ENCODE peak calls at places on chromosomes 4 and X, in five cellular contexts. Z is foreskin fibroblast, W is fibroblast of the aortic adventitia, X is AG09309, K is fibroblast of pulmonary artery. H is an unnamed sample.

GRCh38 chrX:121987163-121987562 is 939.8 kb downstream of the GLUD2 start:
- DNase-seq in X (peak), Z (peak), W (peak), K (peak), H (no peak)

GRCh38 chrX:124393238-124393637 is 46.9 kb downstream of the SH2D1A start:
- DNase-seq in X (no peak), Z (no peak), W (no peak), K (no peak), H (no peak)

GRCh38 chr4:15702941-15703403 is at the start of gene BST1:
- DNase-seq in X (no peak), K (peak), Z (peak), W (peak), H (no peak)

GRCh38 chrX:13647709-13648212 is 5.2 kb upstream of the TCEANC start:
- DNase-seq in X (no peak), Z (peak), W (peak), K (peak), H (no peak)

GRCh38 chr4:172007889-172008288 is 194.7 kb downstream of the GALNTL6 start:
- DNase-seq in K (no peak), W (no peak), Z (no peak), X (no peak), H (no peak)

GRCh38 chrX:12894074-12894691 is 12.2 kb upstream of the TLR8 start:
- DNase-seq in W (peak), Z (peak), K (peak), X (no peak), H (no peak)

GRCh38 chrX:16640823-16641222 is 9.1 kb upstream of the S100G start:
- DNase-seq in K (no peak), X (no peak), W (no peak), Z (no peak), H (no peak)

GRCh38 chr4:47531241-47531953 is 46.3 kb downstream of the ATP10D start:
- DNase-seq in K (peak), X (no peak), Z (peak), W (peak), H (peak)

GRCh38 chrX:40966204-40966820 is 118.9 kb upstream of the USP9X start:
- DNase-seq in W (peak), K (no peak), Z (no peak), X (no peak), H (no peak)

GRCh38 chrX:122866527-122866926 is 317.6 kb upstream of the GRIA3 start:
- DNase-seq in X (peak), K (peak), Z (peak), W (peak), H (no peak)

GRCh38 chrX:152641996-152642395 is 4.3 kb downstream of the GABRQ start:
- DNase-seq in X (no peak), K (peak), W (peak), Z (peak), H (no peak)

DNA sequence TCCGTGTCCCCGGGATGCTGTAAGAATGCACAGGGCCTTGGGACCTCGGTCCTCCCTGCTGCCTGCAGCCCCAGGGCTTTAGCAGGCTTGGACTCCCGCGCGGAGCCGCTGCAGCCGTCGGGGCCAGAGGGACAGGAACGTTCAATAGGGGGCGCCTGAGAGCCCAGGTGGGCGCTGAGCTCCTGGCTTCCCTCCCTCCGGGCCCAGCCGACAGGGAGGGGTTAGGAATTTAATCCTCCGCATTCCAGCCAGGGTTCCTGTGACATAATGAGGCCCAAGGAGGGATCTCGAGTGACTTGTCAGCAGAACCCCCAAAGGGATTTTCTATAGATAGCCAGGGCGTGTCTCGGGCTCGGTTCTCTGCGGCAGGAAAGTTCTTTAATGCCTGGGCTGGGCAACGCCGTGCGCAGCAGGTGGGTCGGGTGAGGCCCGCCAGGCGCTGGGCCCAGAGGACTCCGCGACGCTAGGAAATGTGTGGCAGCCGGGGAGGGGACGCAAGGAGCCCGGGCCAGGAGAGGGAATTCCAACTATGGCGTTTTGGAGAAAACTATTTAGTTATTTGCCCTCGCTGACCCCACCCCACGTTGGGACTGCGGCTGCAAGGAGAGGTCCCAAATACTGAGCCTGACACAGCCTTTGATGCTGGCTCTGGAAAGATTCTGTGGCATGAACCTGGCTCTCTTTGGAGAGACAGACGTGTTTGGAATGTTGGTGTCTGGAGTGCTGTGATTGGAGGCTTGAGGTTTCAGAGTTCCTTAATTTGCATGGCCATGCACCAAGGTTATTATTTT is 285.2 kb upstream of the GATB start:
- DNase-seq in Z (peak), X (no peak), K (peak), W (no peak), H (no peak)
- TF ChIP-seq CTCF in Z (peak), X (peak), K (peak), W (peak), H (peak)

GRCh38 chr4:169909897-169910296 is 116.3 kb downstream of the MFAP3L start:
- DNase-seq in X (no peak), K (no peak), W (no peak), Z (no peak), H (no peak)

GRCh38 chr4:169914871-169915270 is 111.3 kb downstream of the MFAP3L start:
- DNase-seq in Z (no peak), K (no peak), W (no peak), X (no peak), H (no peak)

GRCh38 chr4:169912996-169913395 is 113.2 kb downstream of the MFAP3L start:
- DNase-seq in W (no peak), Z (no peak), X (no peak), K (no peak), H (no peak)

GRCh38 chr4:169921237-169921636 is 105.0 kb downstream of the MFAP3L start:
- DNase-seq in K (no peak), X (no peak), W (no peak), Z (no peak), H (no peak)

GRCh38 chr4:169915545-169915944 is 110.7 kb downstream of the MFAP3L start:
- DNase-seq in K (no peak), Z (no peak), X (no peak), W (no peak), H (no peak)
- H3K4me3 ChIP-seq in K (no peak), Z (no peak), X (no peak), W (no peak), H (no peak)

GRCh38 chr4:153594208-153594607 is 89.9 kb upstream of the TLR2 start:
- DNase-seq in W (peak), Z (peak), K (peak), X (peak), H (no peak)

GRCh38 chr4:153592090-153592489 is 92.0 kb upstream of the TLR2 start:
- DNase-seq in W (no peak), K (no peak), Z (peak), X (no peak), H (no peak)

GRCh38 chr4:153591441-153591840 is 92.6 kb upstream of the TLR2 start:
- DNase-seq in K (no peak), X (no peak), W (no peak), Z (peak), H (no peak)

GRCh38 chr4:153595894-153596601 is 88.0 kb upstream of the TLR2 start:
- DNase-seq in W (no peak), Z (no peak), X (no peak), K (no peak), H (no peak)

DNA sequence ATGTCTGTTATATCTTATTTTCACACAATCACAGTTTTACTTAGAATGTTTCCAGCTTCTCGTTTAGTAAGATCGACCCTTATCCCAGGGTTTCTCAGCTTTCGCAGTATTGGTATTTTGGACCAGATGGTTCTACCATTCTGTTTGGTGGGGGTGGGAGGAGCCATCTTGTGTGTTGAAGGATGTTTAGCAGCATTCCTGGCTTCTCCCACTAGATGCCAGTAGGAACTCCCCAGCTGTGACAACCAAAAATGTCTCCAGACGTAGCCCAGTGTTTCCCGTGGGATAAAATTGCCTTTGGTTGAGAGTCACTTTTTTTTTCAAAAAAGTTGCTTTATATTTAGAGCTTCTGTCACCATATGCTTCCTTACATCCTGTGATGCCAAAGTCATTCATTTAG is 90.9 kb upstream of the TLR2 start:
- DNase-seq in W (no peak), K (no peak), Z (no peak), X (no peak), H (no peak)
- TF ChIP-seq CTCF in W (no peak), K (no peak), Z (no peak), X (no peak), H (peak)

DNA sequence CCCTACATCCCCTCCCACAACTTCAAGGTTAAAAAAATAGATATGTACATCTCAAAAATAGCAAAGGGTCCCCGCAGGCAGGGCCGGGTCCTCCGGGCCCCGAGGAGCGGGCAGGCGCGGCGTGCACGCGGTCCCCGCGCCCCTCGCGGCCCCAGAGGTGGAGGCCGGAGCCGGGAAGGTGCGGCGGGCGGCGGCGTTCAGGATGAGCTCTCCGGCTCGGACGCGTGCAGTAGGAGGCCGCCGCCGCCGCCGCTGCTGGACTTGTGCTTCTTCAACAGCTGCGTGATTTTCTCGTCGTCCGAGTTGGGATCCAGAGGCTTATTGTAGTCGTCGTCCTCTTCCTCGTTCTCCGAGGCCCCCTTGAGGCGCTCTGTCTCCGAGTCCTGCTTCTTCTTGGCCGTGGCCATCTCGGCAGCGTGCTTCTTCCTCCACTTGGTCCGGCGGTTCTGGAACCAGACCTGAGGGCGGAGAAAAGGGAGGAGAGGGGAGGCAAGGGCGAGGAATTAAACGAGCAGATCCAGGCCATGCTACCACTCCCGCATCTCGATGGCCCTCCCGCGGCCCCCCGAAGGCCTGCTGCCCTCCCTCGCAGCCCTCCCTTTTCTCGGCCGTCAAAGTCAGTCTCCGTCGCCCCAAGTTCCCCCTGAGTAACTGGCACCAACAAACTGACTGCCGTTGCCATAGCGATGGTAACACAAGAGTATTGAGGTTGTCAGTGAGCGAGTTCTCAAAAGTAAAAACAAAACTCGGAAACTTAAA is 5.8 kb downstream of the NKX6-1 start:
- DNase-seq in X (no peak), Z (peak), W (peak), K (peak), H (no peak)
- H3K4me3 ChIP-seq in X (no peak), Z (no peak), W (no peak), K (no peak), H (no peak)

GRCh38 chr4:141154725-141155124 is 21.5 kb upstream of the RNF150 start:
- DNase-seq in X (no peak), K (no peak), W (no peak), Z (no peak), H (no peak)

GRCh38 chr4:141153751-141154510 is 20.7 kb upstream of the RNF150 start:
- DNase-seq in K (peak), W (peak), Z (peak), X (no peak), H (no peak)

GRCh38 chr4:141155586-141155985 is 22.3 kb upstream of the RNF150 start:
- DNase-seq in W (peak), K (peak), Z (no peak), X (no peak), H (no peak)

GRCh38 chr4:141158219-141158618 is 24.9 kb upstream of the RNF150 start:
- DNase-seq in K (peak), Z (peak), W (peak), X (peak), H (no peak)
- TF ChIP-seq CTCF in K (peak), Z (peak), W (peak), X (peak), H (peak)

DNA sequence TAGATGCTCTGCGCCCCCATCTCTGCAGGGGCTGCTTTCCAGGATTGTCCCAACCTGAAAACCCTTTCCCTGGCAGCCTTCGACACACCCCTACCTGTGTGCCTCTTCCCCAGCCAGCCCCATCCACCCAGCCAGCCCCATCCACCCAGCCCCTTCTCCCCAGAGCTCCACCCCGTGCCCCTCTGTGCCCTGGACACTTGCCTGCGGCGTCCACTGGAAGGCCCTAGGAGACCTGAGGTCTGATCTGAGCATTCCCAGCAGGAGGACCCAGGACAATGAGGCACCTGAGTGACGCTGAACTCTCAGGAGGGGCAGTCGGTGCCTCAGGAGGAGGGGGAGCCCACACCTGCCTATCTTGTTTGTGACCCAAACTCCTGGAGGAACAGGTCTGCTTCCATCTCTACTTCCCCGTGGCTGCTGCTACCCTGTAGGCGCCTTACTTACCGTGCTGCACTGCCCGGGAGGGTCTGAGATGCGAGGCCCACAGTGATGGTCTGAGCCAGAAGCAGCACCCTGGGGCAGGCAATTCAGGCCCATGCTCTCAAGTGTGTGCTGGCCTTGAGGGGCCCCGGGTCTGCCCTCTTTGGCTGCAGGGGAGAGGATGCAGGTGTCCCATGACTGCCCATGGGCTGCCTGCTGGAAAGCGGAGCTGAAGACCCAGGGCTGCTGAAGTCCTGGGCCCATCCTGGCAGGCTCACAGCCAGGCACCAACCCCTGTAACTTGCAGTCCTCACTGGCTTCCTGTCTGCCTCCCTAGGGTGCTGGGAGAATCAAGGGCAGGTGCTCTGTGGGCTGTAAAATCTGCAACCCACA is 4.9 kb downstream of the LRPAP1 start:
- DNase-seq in W (no peak), Z (no peak), K (no peak), X (no peak), H (no peak)
- H3K4me3 ChIP-seq in W (no peak), Z (no peak), K (no peak), X (no peak), H (no peak)

GRCh38 chr4:24482871-24483270 is 101.5 kb downstream of the DHX15 start:
- DNase-seq in Z (peak), K (no peak), X (no peak), W (no peak), H (no peak)

GRCh38 chr4:24489870-24490269 is 94.5 kb downstream of the DHX15 start:
- DNase-seq in K (peak), Z (peak), W (peak), X (no peak), H (no peak)

GRCh38 chr4:24488399-24489164 is 95.8 kb downstream of the DHX15 start:
- DNase-seq in X (no peak), K (peak), W (peak), Z (peak), H (no peak)
- TF ChIP-seq CTCF in X (peak), K (peak), W (peak), Z (peak), H (peak)

GRCh38 chr4:87734084-87734483 is 65.3 kb upstream of the IBSP start:
- DNase-seq in Z (no peak), W (no peak), X (no peak), K (no peak), H (no peak)
- H3K4me3 ChIP-seq in Z (no peak), W (no peak), X (no peak), K (no peak), H (no peak)

GRCh38 chr4:80614319-80614718 is 278.8 kb downstream of the CFAP299 start:
- DNase-seq in X (no peak), Z (no peak), W (no peak), K (no peak), H (no peak)

GRCh38 chr4:80615099-80615498 is 279.6 kb downstream of the CFAP299 start:
- DNase-seq in W (no peak), X (no peak), Z (no peak), K (no peak), H (no peak)

GRCh38 chr4:80619070-80619674 is 283.6 kb downstream of the CFAP299 start:
- DNase-seq in Z (no peak), K (peak), W (peak), X (no peak), H (no peak)
- TF ChIP-seq CTCF in Z (peak), K (peak), W (peak), X (peak), H (peak)

GRCh38 chr4:40511017-40511614 is 118.5 kb downstream of the RBM47 start:
- DNase-seq in K (no peak), X (no peak), Z (no peak), W (no peak), H (no peak)

GRCh38 chr4:40515037-40515397 is 114.6 kb downstream of the RBM47 start:
- DNase-seq in W (peak), Z (no peak), X (no peak), K (no peak), H (no peak)

GRCh38 chr4:40516651-40517050 is 113.0 kb downstream of the RBM47 start:
- DNase-seq in W (no peak), X (no peak), K (no peak), Z (no peak), H (no peak)

GRCh38 chr4:40515398-40516293 is 114.0 kb downstream of the RBM47 start:
- DNase-seq in Z (peak), W (no peak), K (peak), X (no peak), H (no peak)

GRCh38 chr4:40514409-40515025 is 115.1 kb downstream of the RBM47 start:
- DNase-seq in Z (no peak), X (no peak), W (no peak), K (no peak), H (no peak)
- H3K4me3 ChIP-seq in Z (no peak), X (no peak), W (no peak), K (no peak), H (peak)

H was measured in epithelial cell of proximal tubule.